ENCODE peak calls at places on chromosomes 7 and 10, in ten cellular contexts. One of them, this sample, is unnamed.

GRCh38 chr10:154348-154747 is 19.1 kb downstream of the ZMYND11 start:
- DNase-seq in iPS DF 6.9: no peak
- DNase-seq in brain microvascular endothelial cell: peak
- DNase-seq in body of pancreas: no peak
- DNase-seq in PC-9: no peak
- DNase-seq in OCI-LY7: no peak
- DNase-seq in AG04450: no peak
- DNase-seq in K562: no peak
- DNase-seq in tibial nerve: no peak
- DNase-seq in esophagus muscularis mucosa: no peak
- DNase-seq in this sample: no peak

GRCh38 chr10:103833731-103834365 is 21.5 kb downstream of the SH3PXD2A start:
- DNase-seq in tibial nerve: peak
- DNase-seq in brain microvascular endothelial cell: no peak
- DNase-seq in esophagus muscularis mucosa: no peak
- DNase-seq in iPS DF 6.9: peak
- DNase-seq in OCI-LY7: peak
- DNase-seq in PC-9: no peak
- DNase-seq in body of pancreas: peak
- DNase-seq in AG04450: no peak
- DNase-seq in K562: no peak
- DNase-seq in this sample: no peak

GRCh38 chr7:154569916-154570315 is 433.0 kb downstream of the PAXIP1 start:
- DNase-seq in body of pancreas: no peak
- DNase-seq in AG04450: no peak
- DNase-seq in K562: no peak
- DNase-seq in esophagus muscularis mucosa: peak
- DNase-seq in brain microvascular endothelial cell: no peak
- DNase-seq in PC-9: no peak
- DNase-seq in tibial nerve: no peak
- DNase-seq in OCI-LY7: no peak
- DNase-seq in iPS DF 6.9: no peak
- DNase-seq in this sample: no peak

GRCh38 chr7:24755541-24756416 is 1.5 kb downstream of the GSDME start:
- DNase-seq in K562: no peak
- DNase-seq in OCI-LY7: no peak
- DNase-seq in iPS DF 6.9: no peak
- DNase-seq in PC-9: no peak
- DNase-seq in AG04450: peak
- DNase-seq in body of pancreas: no peak
- DNase-seq in esophagus muscularis mucosa: no peak
- DNase-seq in tibial nerve: no peak
- DNase-seq in brain microvascular endothelial cell: peak
- DNase-seq in this sample: peak

GRCh38 chr7:157153260-157153659 is 14.5 kb downstream of the UBE3C start:
- DNase-seq in OCI-LY7: no peak
- DNase-seq in brain microvascular endothelial cell: no peak
- DNase-seq in body of pancreas: no peak
- DNase-seq in tibial nerve: no peak
- DNase-seq in PC-9: no peak
- DNase-seq in AG04450: no peak
- DNase-seq in iPS DF 6.9: no peak
- DNase-seq in esophagus muscularis mucosa: no peak
- DNase-seq in K562: no peak
- DNase-seq in this sample: no peak

GRCh38 chr10:86349474-86349873 is 17.1 kb downstream of the GRID1 start:
- DNase-seq in iPS DF 6.9: no peak
- DNase-seq in PC-9: no peak
- DNase-seq in brain microvascular endothelial cell: no peak
- DNase-seq in tibial nerve: no peak
- DNase-seq in esophagus muscularis mucosa: no peak
- DNase-seq in K562: peak
- DNase-seq in body of pancreas: no peak
- DNase-seq in OCI-LY7: peak
- DNase-seq in AG04450: no peak
- DNase-seq in this sample: no peak

GRCh38 chr7:69411466-69411865 is 186.8 kb upstream of the AUTS2 start:
- DNase-seq in K562: no peak
- DNase-seq in AG04450: no peak
- DNase-seq in OCI-LY7: no peak
- DNase-seq in tibial nerve: no peak
- DNase-seq in iPS DF 6.9: no peak
- DNase-seq in esophagus muscularis mucosa: no peak
- DNase-seq in brain microvascular endothelial cell: no peak
- DNase-seq in PC-9: no peak
- DNase-seq in body of pancreas: no peak
- DNase-seq in this sample: no peak

GRCh38 chr7:49775065-49775948 is 1.9 kb downstream of the VWC2 start:
- DNase-seq in OCI-LY7: no peak
- DNase-seq in body of pancreas: no peak
- DNase-seq in brain microvascular endothelial cell: no peak
- DNase-seq in tibial nerve: no peak
- DNase-seq in iPS DF 6.9: no peak
- DNase-seq in PC-9: no peak
- DNase-seq in esophagus muscularis mucosa: no peak
- DNase-seq in AG04450: no peak
- DNase-seq in K562: no peak
- DNase-seq in this sample: no peak

GRCh38 chr10:127942811-127943210 is 35.9 kb downstream of the PTPRE start:
- DNase-seq in brain microvascular endothelial cell: peak
- DNase-seq in tibial nerve: no peak
- DNase-seq in body of pancreas: no peak
- DNase-seq in PC-9: no peak
- DNase-seq in OCI-LY7: no peak
- DNase-seq in esophagus muscularis mucosa: no peak
- DNase-seq in iPS DF 6.9: no peak
- DNase-seq in AG04450: no peak
- DNase-seq in K562: no peak
- DNase-seq in this sample: no peak

GRCh38 chr7:81162234-81162633 is 243.4 kb upstream of the SEMA3C start:
- DNase-seq in PC-9: no peak
- DNase-seq in brain microvascular endothelial cell: no peak
- DNase-seq in body of pancreas: no peak
- DNase-seq in tibial nerve: no peak
- DNase-seq in K562: peak
- DNase-seq in AG04450: no peak
- DNase-seq in iPS DF 6.9: no peak
- DNase-seq in esophagus muscularis mucosa: no peak
- DNase-seq in OCI-LY7: no peak
- DNase-seq in this sample: no peak
- H3K27ac ChIP-seq in PC-9: no peak
- H3K27ac ChIP-seq in brain microvascular endothelial cell: no peak
- H3K27ac ChIP-seq in body of pancreas: no peak
- H3K27ac ChIP-seq in tibial nerve: no peak
- H3K27ac ChIP-seq in K562: peak
- H3K27ac ChIP-seq in AG04450: no peak
- H3K27ac ChIP-seq in iPS DF 6.9: no peak
- H3K27ac ChIP-seq in esophagus muscularis mucosa: no peak
- H3K27ac ChIP-seq in OCI-LY7: no peak
- H3K27ac ChIP-seq in this sample: no peak

GRCh38 chr10:60237977-60238376 is 151.7 kb downstream of the ANK3 start:
- DNase-seq in brain microvascular endothelial cell: peak
- DNase-seq in iPS DF 6.9: no peak
- DNase-seq in K562: no peak
- DNase-seq in esophagus muscularis mucosa: no peak
- DNase-seq in PC-9: no peak
- DNase-seq in OCI-LY7: peak
- DNase-seq in AG04450: no peak
- DNase-seq in body of pancreas: no peak
- DNase-seq in tibial nerve: no peak
- DNase-seq in this sample: no peak
- H3K27ac ChIP-seq in brain microvascular endothelial cell: peak
- H3K27ac ChIP-seq in iPS DF 6.9: no peak
- H3K27ac ChIP-seq in K562: no peak
- H3K27ac ChIP-seq in esophagus muscularis mucosa: no peak
- H3K27ac ChIP-seq in PC-9: no peak
- H3K27ac ChIP-seq in OCI-LY7: peak
- H3K27ac ChIP-seq in AG04450: no peak
- H3K27ac ChIP-seq in body of pancreas: no peak
- H3K27ac ChIP-seq in tibial nerve: peak
- H3K27ac ChIP-seq in this sample: peak

GRCh38 chr7:149761307-149761706 is 12.1 kb downstream of the ZNF467 start:
- DNase-seq in OCI-LY7: no peak
- DNase-seq in PC-9: no peak
- DNase-seq in brain microvascular endothelial cell: no peak
- DNase-seq in body of pancreas: no peak
- DNase-seq in esophagus muscularis mucosa: no peak
- DNase-seq in K562: peak
- DNase-seq in AG04450: no peak
- DNase-seq in iPS DF 6.9: no peak
- DNase-seq in tibial nerve: no peak
- DNase-seq in this sample: no peak

GRCh38 chr7:149763563-149764240 is 9.7 kb downstream of the ZNF467 start:
- DNase-seq in PC-9: no peak
- DNase-seq in brain microvascular endothelial cell: no peak
- DNase-seq in body of pancreas: no peak
- DNase-seq in tibial nerve: no peak
- DNase-seq in AG04450: no peak
- DNase-seq in iPS DF 6.9: no peak
- DNase-seq in OCI-LY7: no peak
- DNase-seq in esophagus muscularis mucosa: no peak
- DNase-seq in K562: no peak
- DNase-seq in this sample: no peak

GRCh38 chr7:149760538-149760937 is 12.8 kb downstream of the ZNF467 start:
- DNase-seq in OCI-LY7: no peak
- DNase-seq in AG04450: no peak
- DNase-seq in brain microvascular endothelial cell: no peak
- DNase-seq in iPS DF 6.9: no peak
- DNase-seq in K562: peak
- DNase-seq in esophagus muscularis mucosa: no peak
- DNase-seq in PC-9: no peak
- DNase-seq in tibial nerve: no peak
- DNase-seq in body of pancreas: no peak
- DNase-seq in this sample: no peak

GRCh38 chr7:149764481-149765398 is 8.6 kb downstream of the ZNF467 start:
- DNase-seq in K562: no peak
- DNase-seq in OCI-LY7: no peak
- DNase-seq in tibial nerve: no peak
- DNase-seq in PC-9: no peak
- DNase-seq in esophagus muscularis mucosa: no peak
- DNase-seq in iPS DF 6.9: no peak
- DNase-seq in brain microvascular endothelial cell: no peak
- DNase-seq in body of pancreas: no peak
- DNase-seq in AG04450: no peak
- DNase-seq in this sample: no peak

GRCh38 chr7:149762610-149763009 is 10.8 kb downstream of the ZNF467 start:
- DNase-seq in PC-9: no peak
- DNase-seq in tibial nerve: no peak
- DNase-seq in body of pancreas: no peak
- DNase-seq in K562: no peak
- DNase-seq in AG04450: no peak
- DNase-seq in esophagus muscularis mucosa: no peak
- DNase-seq in brain microvascular endothelial cell: no peak
- DNase-seq in OCI-LY7: no peak
- DNase-seq in iPS DF 6.9: no peak
- DNase-seq in this sample: no peak
- H3K27ac ChIP-seq in PC-9: no peak
- H3K27ac ChIP-seq in tibial nerve: no peak
- H3K27ac ChIP-seq in body of pancreas: no peak
- H3K27ac ChIP-seq in K562: no peak
- H3K27ac ChIP-seq in AG04450: no peak
- H3K27ac ChIP-seq in esophagus muscularis mucosa: no peak
- H3K27ac ChIP-seq in brain microvascular endothelial cell: no peak
- H3K27ac ChIP-seq in OCI-LY7: no peak
- H3K27ac ChIP-seq in iPS DF 6.9: no peak
- H3K27ac ChIP-seq in this sample: no peak

DNA sequence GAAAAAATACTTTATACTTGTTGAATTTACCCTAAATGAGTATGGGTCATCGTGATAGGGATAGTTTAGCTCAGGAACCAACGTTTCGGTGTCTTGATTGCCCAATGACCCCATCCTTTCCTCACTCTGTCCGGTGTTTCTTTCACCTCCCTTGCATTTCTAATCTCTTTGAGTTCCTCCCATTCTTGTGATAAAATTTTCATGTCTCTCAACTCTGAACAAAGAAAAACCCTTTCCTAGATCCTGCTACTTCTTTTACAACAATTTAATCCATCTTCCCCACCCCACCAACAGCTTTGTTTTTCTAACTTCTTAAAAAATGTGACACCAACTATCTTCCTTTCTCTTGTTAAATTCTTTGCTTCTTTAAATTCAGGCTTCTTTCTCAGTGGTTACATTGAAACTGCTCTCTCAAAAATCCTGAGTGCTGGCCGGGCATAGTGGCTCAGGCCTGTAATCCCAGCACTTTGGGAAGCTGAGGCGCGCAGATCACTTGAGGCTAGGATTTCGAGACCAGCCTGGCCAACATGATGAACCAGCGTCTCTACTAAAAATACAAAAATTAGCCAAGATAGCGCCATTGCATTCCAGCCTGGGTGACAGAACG is 130.3 kb upstream of the MINDY3 start:
- DNase-seq in brain microvascular endothelial cell: no peak
- DNase-seq in body of pancreas: no peak
- DNase-seq in tibial nerve: no peak
- DNase-seq in AG04450: no peak
- DNase-seq in esophagus muscularis mucosa: no peak
- DNase-seq in iPS DF 6.9: no peak
- DNase-seq in PC-9: no peak
- DNase-seq in K562: no peak
- DNase-seq in OCI-LY7: no peak
- DNase-seq in this sample: no peak
- H3K27ac ChIP-seq in brain microvascular endothelial cell: no peak
- H3K27ac ChIP-seq in body of pancreas: no peak
- H3K27ac ChIP-seq in tibial nerve: no peak
- H3K27ac ChIP-seq in AG04450: no peak
- H3K27ac ChIP-seq in esophagus muscularis mucosa: no peak
- H3K27ac ChIP-seq in iPS DF 6.9: no peak
- H3K27ac ChIP-seq in PC-9: no peak
- H3K27ac ChIP-seq in K562: no peak
- H3K27ac ChIP-seq in OCI-LY7: no peak
- H3K27ac ChIP-seq in this sample: no peak

GRCh38 chr7:99699946-99700345 is 20.1 kb upstream of the CYP3A5 start:
- DNase-seq in K562: no peak
- DNase-seq in brain microvascular endothelial cell: no peak
- DNase-seq in body of pancreas: no peak
- DNase-seq in OCI-LY7: no peak
- DNase-seq in iPS DF 6.9: no peak
- DNase-seq in tibial nerve: no peak
- DNase-seq in esophagus muscularis mucosa: no peak
- DNase-seq in PC-9: no peak
- DNase-seq in AG04450: no peak
- DNase-seq in this sample: no peak
- H3K27ac ChIP-seq in K562: no peak
- H3K27ac ChIP-seq in brain microvascular endothelial cell: no peak
- H3K27ac ChIP-seq in body of pancreas: no peak
- H3K27ac ChIP-seq in OCI-LY7: no peak
- H3K27ac ChIP-seq in iPS DF 6.9: no peak
- H3K27ac ChIP-seq in tibial nerve: no peak
- H3K27ac ChIP-seq in esophagus muscularis mucosa: no peak
- H3K27ac ChIP-seq in PC-9: peak
- H3K27ac ChIP-seq in AG04450: no peak
- H3K27ac ChIP-seq in this sample: no peak

This sample was measured in substantia nigra.